ENCODE peak calls at places on chromosomes 7 and 10, in six cellular contexts. S is HepG2, W is mammary epithelial cell, Z is H9, Y is PC-3, F is hepatocyte. C is an unnamed sample. For H4K20me1, the result is how much of the 10 kb centered on the place peaks cover.

GRCh38 chr10:35372329-35372728 is 36.0 kb downstream of the CCNY start:
- DNase-seq in S (no peak), W (peak), Z (no peak), Y (peak), F (no peak), C (no peak)

GRCh38 chr7:142459557-142459963 is 201.7 kb upstream of the PRSS58 start:
- DNase-seq in F (peak), W (peak), Z (peak), Y (peak), S (peak), C (no peak)

GRCh38 chr10:89537361-89537760 is 2.0 kb upstream of the SLC16A12 start:
- DNase-seq in W (no peak), S (no peak), F (no peak), Z (no peak), Y (no peak), C (no peak)

GRCh38 chr10:817371-817770 is 114.1 kb downstream of the LARP4B start:
- DNase-seq in Y (no peak), Z (no peak), W (no peak), S (no peak), F (no peak), C (no peak)

GRCh38 chr10:70804424-70804814 is 11.3 kb upstream of the SGPL1 start:
- DNase-seq in F (no peak), S (peak), Y (peak), W (peak), Z (no peak), C (no peak)

GRCh38 chr10:79127151-79127961 is 58.6 kb downstream of the ZMIZ1 start:
- DNase-seq in F (peak), S (peak), Z (peak), Y (peak), W (peak), C (peak)

GRCh38 chr7:137345799-137346449 is 2.4 kb upstream of the PTN start:
- DNase-seq in W (no peak), Y (no peak), F (no peak), S (no peak), Z (no peak), C (no peak)

GRCh38 chr10:71830726-71831125 is 20.3 kb downstream of the PSAP start:
- DNase-seq in Z (no peak), S (no peak), F (no peak), Y (no peak), W (no peak), C (no peak)

GRCh38 chr10:100267237-100268104 is at the start of gene CWF19L1:
- DNase-seq in Z (peak), Y (peak), S (peak), W (peak), F (peak), C (peak)

GRCh38 chr10:133276435-133277201 is at the start of gene ADAM8:
- DNase-seq in F (peak), W (no peak), S (no peak), Z (peak), Y (peak), C (peak)

GRCh38 chr7:46145412-46145811 is 224.3 kb upstream of the IGFBP3 start:
- DNase-seq in S (peak), Y (peak), W (peak), Z (peak), F (peak), C (peak)

GRCh38 chr10:63273575-63273974 is 140.4 kb downstream of the NRBF2 start:
- DNase-seq in W (no peak), Y (peak), F (no peak), S (no peak), Z (no peak), C (no peak)

GRCh38 chr7:36671432-36671829 is 52.9 kb downstream of the AOAH start:
- DNase-seq in S (no peak), W (no peak), F (no peak), Y (no peak), Z (no peak), C (no peak)

GRCh38 chr10:33163941-33164824 is 170.3 kb downstream of the NRP1 start:
- DNase-seq in W (no peak), S (peak), Z (no peak), F (no peak), Y (peak), C (no peak)

GRCh38 chr10:43064331-43065075 is 12.4 kb upstream of the RET start:
- DNase-seq in Y (no peak), S (no peak), W (no peak), Z (no peak), F (no peak), C (peak)

GRCh38 chr10:119441151-119441821 is 101.2 kb downstream of the RGS10 start:
- DNase-seq in Z (no peak), S (no peak), W (peak), F (no peak), Y (no peak), C (peak)

GRCh38 chr10:106506509-106507265 is 657.8 kb downstream of the SORCS1 start:
- DNase-seq in F (no peak), S (no peak), W (peak), Z (no peak), Y (peak), C (no peak)

GRCh38 chr7:132996581-132997242 is 85.2 kb downstream of the CHCHD3 start:
- DNase-seq in F (no peak), W (no peak), Z (no peak), S (no peak), Y (no peak), C (no peak)

GRCh38 chr10:113569576-113569975 is 16.7 kb downstream of the HABP2 start:
- DNase-seq in Y (no peak), Z (no peak), F (no peak), W (no peak), S (no peak), C (no peak)

GRCh38 chr10:32104622-32105509 is 48.6 kb upstream of the KIF5B start:
- DNase-seq in W (no peak), S (peak), Y (no peak), F (no peak), Z (no peak), C (peak)

GRCh38 chr10:3486346-3487065 is 298.5 kb downstream of the KLF6 start:
- DNase-seq in F (peak), Y (peak), W (peak), Z (peak), S (peak), C (no peak)

GRCh38 chr7:16982640-16983103 is 100.9 kb upstream of the AGR3 start:
- DNase-seq in Z (no peak), Y (peak), W (peak), S (peak), F (peak), C (peak)

GRCh38 chr10:119132521-119133345 is 28.8 kb downstream of the DENND10 start:
- DNase-seq in F (no peak), W (no peak), Z (no peak), S (no peak), Y (no peak), C (no peak)

GRCh38 chr7:100673942-100674431 is 447 bp downstream of the GNB2 start:
- DNase-seq in Z (no peak), Y (no peak), W (peak), F (peak), S (no peak), C (peak)

GRCh38 chr10:61047788-61048560 is 104.0 kb upstream of the RHOBTB1 start:
- DNase-seq in Y (peak), Z (no peak), W (no peak), S (no peak), F (no peak), C (no peak)

GRCh38 chr10:118970770-118971169 is 58.7 kb upstream of the NANOS1 start:
- DNase-seq in Y (no peak), S (no peak), F (no peak), Z (no peak), W (no peak), C (no peak)

GRCh38 chr7:134443396-134444070 is 15.4 kb downstream of the AKR1B1 start:
- DNase-seq in Y (no peak), S (no peak), W (peak), Z (no peak), F (no peak), C (no peak)

GRCh38 chr10:122323188-122323587 is 51.3 kb upstream of the PLEKHA1 start:
- DNase-seq in S (no peak), Y (no peak), Z (no peak), W (peak), F (no peak), C (no peak)

GRCh38 chr7:4196121-4196819 is 485.8 kb upstream of the FOXK1 start:
- DNase-seq in Y (no peak), Z (no peak), W (no peak), F (no peak), S (no peak), C (no peak)

GRCh38 chr7:47371733-47372368 is 210.1 kb downstream of the TNS3 start:
- DNase-seq in W (peak), F (peak), Z (no peak), S (no peak), Y (peak), C (no peak)

GRCh38 chr7:141737118-141737835 is 881 bp upstream of the SSBP1 start:
- DNase-seq in W (peak), Y (peak), Z (no peak), S (peak), F (peak), C (no peak)

GRCh38 chr10:128150045-128150493 is 23.8 kb upstream of the MKI67 start:
- DNase-seq in S (no peak), F (peak), W (peak), Z (peak), Y (peak), C (peak)

GRCh38 chr10:19200211-19200610 is 151.6 kb downstream of the MALRD1 start:
- DNase-seq in W (no peak), F (no peak), Y (no peak), S (no peak), Z (no peak), C (no peak)

GRCh38 chr7:79284226-79284625 is 169.2 kb downstream of the MAGI2 start:
- DNase-seq in S (no peak), Y (no peak), W (no peak), Z (no peak), F (no peak), C (no peak)

GRCh38 chr7:54615545-54615944 is 73.4 kb downstream of the VSTM2A start:
- DNase-seq in W (peak), F (no peak), Z (no peak), Y (peak), S (no peak), C (no peak)

GRCh38 chr7:146654048-146654447 is 537.4 kb downstream of the CNTNAP2 start:
- DNase-seq in W (no peak), Y (no peak), Z (no peak), F (no peak), S (no peak), C (no peak)

GRCh38 chr10:74743401-74743800 is 83.0 kb upstream of the KAT6B start:
- DNase-seq in F (no peak), Z (no peak), W (no peak), S (peak), Y (peak), C (no peak)

DNA sequence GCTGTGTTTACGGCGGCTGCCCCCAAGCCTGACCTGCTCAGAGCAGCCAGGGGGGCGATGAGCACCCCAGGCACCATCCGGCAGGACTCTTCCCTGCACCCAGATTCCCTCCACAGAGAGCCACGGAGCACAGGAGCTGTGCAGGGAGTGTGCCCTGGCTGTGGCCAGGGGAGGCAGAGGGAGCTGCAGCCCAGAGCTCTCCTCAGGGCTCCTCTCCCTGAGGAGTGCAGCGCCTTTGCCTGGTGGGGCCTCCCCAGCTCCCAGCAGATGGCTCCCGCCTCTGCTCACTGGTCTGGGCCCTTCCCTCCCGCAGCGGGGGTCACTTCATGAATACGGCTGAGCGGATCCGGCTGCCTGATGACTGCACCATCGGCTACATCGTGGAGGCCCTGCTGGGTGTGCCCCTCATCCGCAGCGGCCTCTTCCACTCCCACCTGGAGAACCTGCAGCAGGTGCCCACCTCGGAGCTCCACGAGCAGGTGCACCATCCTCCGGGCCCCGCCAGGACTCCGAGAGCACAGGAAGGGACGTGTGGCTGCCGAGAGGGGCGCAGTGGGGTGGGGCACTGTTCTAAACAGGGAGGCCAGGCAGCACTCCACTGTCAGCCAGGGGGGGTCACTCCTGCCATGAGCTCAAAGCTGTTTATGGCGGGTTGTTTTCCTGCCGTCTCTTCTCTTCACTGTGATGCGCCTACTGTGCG is 6.5 kb downstream of the LFNG start:
- DNase-seq in S (no peak), W (no peak), Y (no peak), F (no peak), Z (no peak), C (no peak)
- H4K20me1 ChIP-seq in S (under half), W (under half), Y (under half), F (under half), Z (under half), C (half or more)

GRCh38 chr7:2228921-2229320 is 3.8 kb downstream of the MAD1L1 start:
- DNase-seq in S (no peak), Y (no peak), W (no peak), Z (no peak), F (no peak), C (peak)
- H4K20me1 ChIP-seq in S (under half), Y (under half), W (under half), Z (under half), F (under half), C (under half)

DNA sequence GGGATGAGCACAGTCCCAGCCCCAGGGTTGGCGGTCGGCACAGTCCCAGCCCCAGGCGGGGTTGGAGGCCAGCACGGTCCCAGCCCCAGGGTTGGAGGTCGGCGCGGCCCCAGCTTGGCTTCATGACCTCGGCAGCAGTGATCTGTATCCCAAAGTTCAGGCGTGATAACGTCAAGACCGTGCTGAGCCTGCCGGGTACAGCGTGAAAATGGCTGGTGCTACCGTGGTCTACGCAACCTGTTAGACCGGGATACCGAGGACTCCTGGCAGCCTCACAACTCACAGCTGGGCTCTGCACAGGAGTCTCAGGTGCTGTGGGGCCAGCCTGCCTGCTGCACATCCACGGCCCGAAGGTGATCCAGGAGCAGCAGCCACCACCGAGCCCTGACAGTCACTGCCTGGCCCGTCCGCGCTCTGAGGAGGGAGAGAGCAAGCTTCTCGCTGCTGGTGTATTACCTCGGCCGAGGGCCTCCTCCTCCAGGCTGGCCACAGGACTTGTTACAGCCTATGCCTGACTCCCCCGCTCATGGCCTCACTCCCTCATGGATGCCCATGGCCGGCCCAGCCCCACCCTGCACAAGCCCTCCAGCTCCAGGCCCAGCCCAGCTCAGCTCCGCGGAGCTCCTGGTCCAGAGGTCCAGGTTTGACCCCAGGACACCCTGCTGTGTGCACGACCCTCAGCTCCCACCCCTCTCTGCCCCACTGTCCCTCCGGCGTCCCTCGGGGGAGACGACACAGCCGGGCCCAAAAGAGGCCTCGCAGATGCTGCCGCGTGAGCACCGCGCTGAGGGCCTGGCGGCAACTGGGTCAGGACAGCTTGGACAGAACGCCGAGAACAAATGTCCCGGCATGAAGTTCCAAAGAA is 156.0 kb downstream of the ELFN1 start:
- DNase-seq in F (no peak), Z (peak), S (no peak), Y (no peak), W (no peak), C (peak)
- H4K20me1 ChIP-seq in F (under half), Z (under half), S (under half), Y (under half), W (under half), C (under half)

DNA sequence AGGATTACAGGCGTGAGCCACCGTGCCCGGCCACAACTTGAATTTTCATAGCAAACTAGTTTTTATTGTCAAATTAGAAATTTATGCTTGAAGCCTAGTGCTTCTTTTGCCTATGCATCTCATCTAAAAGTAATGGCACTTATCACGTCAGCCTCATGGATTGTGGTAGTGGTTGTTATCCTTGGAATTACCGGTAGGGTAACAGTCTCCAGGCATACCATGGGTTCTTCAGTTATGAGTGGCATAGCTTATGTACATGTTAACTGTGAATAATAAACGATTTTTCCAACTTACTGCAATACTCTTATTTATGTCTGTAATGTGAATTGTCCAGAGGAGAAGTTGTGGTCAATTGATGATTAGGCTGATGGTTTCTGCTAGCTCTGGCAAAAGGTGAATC is 63.1 kb downstream of the BMPR1A start:
- DNase-seq in Z (no peak), S (no peak), W (no peak), F (no peak), Y (no peak), C (no peak)
- H4K20me1 ChIP-seq in Z (under half), S (under half), W (under half), F (half or more), Y (under half), C (under half)

DNA sequence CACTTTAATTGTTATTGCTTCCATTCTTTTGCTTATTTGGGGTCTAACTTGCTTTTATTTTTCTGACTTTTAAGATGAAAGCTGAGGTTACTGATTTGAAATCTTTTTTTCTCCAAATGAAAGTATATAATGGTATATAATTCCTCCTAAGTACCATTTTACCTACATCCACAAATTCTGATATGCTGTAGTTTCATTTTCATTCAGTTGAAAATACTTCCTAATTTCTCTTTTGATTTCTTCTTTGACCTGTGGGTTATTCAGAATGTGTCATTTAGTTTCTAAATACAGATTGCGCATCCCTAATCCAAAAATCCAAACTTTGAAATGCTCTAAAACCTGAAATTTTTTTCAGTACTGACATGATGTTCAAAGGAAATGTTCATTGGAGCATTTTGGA is 168.7 kb downstream of the CELF2 start:
- DNase-seq in Z (no peak), Y (no peak), F (no peak), S (no peak), W (no peak), C (no peak)
- H4K20me1 ChIP-seq in Z (under half), Y (under half), F (under half), S (under half), W (under half), C (under half)

C was measured in osteoblast.